ENCODE peak calls at places on chromosomes 11 and 22, in ten cellular contexts. One of them, this sample, is unnamed.

GRCh38 chr11:71425851-71426250 is 22.3 kb downstream of the DHCR7 start:
- DNase-seq in pancreas: no peak
- DNase-seq in dorsolateral prefrontal cortex: no peak
- DNase-seq in tibial artery: no peak
- DNase-seq in AG10803: no peak
- DNase-seq in choroid plexus epithelial cell: no peak
- DNase-seq in transverse colon: no peak
- DNase-seq in SK-N-SH: no peak
- DNase-seq in IMR-90: no peak
- DNase-seq in A549: no peak
- DNase-seq in this sample: no peak

GRCh38 chr11:46149826-46150225 is 28.6 kb upstream of the PHF21A start:
- DNase-seq in choroid plexus epithelial cell: no peak
- DNase-seq in tibial artery: no peak
- DNase-seq in AG10803: no peak
- DNase-seq in dorsolateral prefrontal cortex: no peak
- DNase-seq in IMR-90: no peak
- DNase-seq in pancreas: no peak
- DNase-seq in transverse colon: no peak
- DNase-seq in SK-N-SH: no peak
- DNase-seq in A549: no peak
- DNase-seq in this sample: no peak

GRCh38 chr11:32852142-32852541 is 22.4 kb downstream of the PRRG4 start:
- DNase-seq in SK-N-SH: no peak
- DNase-seq in transverse colon: peak
- DNase-seq in pancreas: no peak
- DNase-seq in A549: peak
- DNase-seq in dorsolateral prefrontal cortex: no peak
- DNase-seq in AG10803: peak
- DNase-seq in tibial artery: no peak
- DNase-seq in IMR-90: peak
- DNase-seq in choroid plexus epithelial cell: peak
- DNase-seq in this sample: no peak

GRCh38 chr11:102476812-102477211 is 24.2 kb upstream of the TMEM123 start:
- DNase-seq in choroid plexus epithelial cell: peak
- DNase-seq in IMR-90: peak
- DNase-seq in dorsolateral prefrontal cortex: no peak
- DNase-seq in SK-N-SH: no peak
- DNase-seq in A549: no peak
- DNase-seq in pancreas: peak
- DNase-seq in AG10803: no peak
- DNase-seq in tibial artery: no peak
- DNase-seq in transverse colon: peak
- DNase-seq in this sample: peak

GRCh38 chr11:117720061-117720511 is 76.9 kb downstream of the DSCAML1 start:
- DNase-seq in SK-N-SH: no peak
- DNase-seq in tibial artery: peak
- DNase-seq in choroid plexus epithelial cell: no peak
- DNase-seq in dorsolateral prefrontal cortex: no peak
- DNase-seq in transverse colon: no peak
- DNase-seq in IMR-90: no peak
- DNase-seq in AG10803: no peak
- DNase-seq in A549: no peak
- DNase-seq in pancreas: no peak
- DNase-seq in this sample: no peak

GRCh38 chr11:125166347-125166841 is 1.8 kb downstream of the PKNOX2 start:
- DNase-seq in AG10803: no peak
- DNase-seq in IMR-90: no peak
- DNase-seq in transverse colon: no peak
- DNase-seq in SK-N-SH: peak
- DNase-seq in pancreas: peak
- DNase-seq in tibial artery: peak
- DNase-seq in dorsolateral prefrontal cortex: no peak
- DNase-seq in A549: no peak
- DNase-seq in choroid plexus epithelial cell: peak
- DNase-seq in this sample: no peak

GRCh38 chr11:702731-703461 is 3.1 kb upstream of the EPS8L2 start:
- DNase-seq in IMR-90: no peak
- DNase-seq in dorsolateral prefrontal cortex: no peak
- DNase-seq in SK-N-SH: no peak
- DNase-seq in transverse colon: peak
- DNase-seq in A549: no peak
- DNase-seq in pancreas: peak
- DNase-seq in choroid plexus epithelial cell: no peak
- DNase-seq in AG10803: no peak
- DNase-seq in tibial artery: peak
- DNase-seq in this sample: peak

GRCh38 chr22:39252461-39253391 is 7.9 kb upstream of the PDGFB start:
- DNase-seq in IMR-90: peak
- DNase-seq in dorsolateral prefrontal cortex: no peak
- DNase-seq in choroid plexus epithelial cell: no peak
- DNase-seq in AG10803: no peak
- DNase-seq in tibial artery: no peak
- DNase-seq in A549: no peak
- DNase-seq in transverse colon: no peak
- DNase-seq in pancreas: no peak
- DNase-seq in SK-N-SH: no peak
- DNase-seq in this sample: no peak

GRCh38 chr22:43848366-43849171 is 13.7 kb downstream of the SULT4A1 start:
- DNase-seq in SK-N-SH: peak
- DNase-seq in AG10803: peak
- DNase-seq in transverse colon: no peak
- DNase-seq in choroid plexus epithelial cell: peak
- DNase-seq in tibial artery: peak
- DNase-seq in A549: peak
- DNase-seq in dorsolateral prefrontal cortex: peak
- DNase-seq in IMR-90: peak
- DNase-seq in pancreas: peak
- DNase-seq in this sample: no peak

GRCh38 chr11:126161146-126161458 is 50.3 kb downstream of the RPUSD4 start:
- DNase-seq in AG10803: no peak
- DNase-seq in SK-N-SH: peak
- DNase-seq in tibial artery: no peak
- DNase-seq in pancreas: no peak
- DNase-seq in A549: no peak
- DNase-seq in choroid plexus epithelial cell: no peak
- DNase-seq in transverse colon: no peak
- DNase-seq in IMR-90: no peak
- DNase-seq in dorsolateral prefrontal cortex: no peak
- DNase-seq in this sample: no peak

GRCh38 chr11:108906329-108906728 is 241.5 kb downstream of the DDX10 start:
- DNase-seq in pancreas: no peak
- DNase-seq in tibial artery: no peak
- DNase-seq in choroid plexus epithelial cell: peak
- DNase-seq in dorsolateral prefrontal cortex: no peak
- DNase-seq in A549: peak
- DNase-seq in AG10803: peak
- DNase-seq in SK-N-SH: peak
- DNase-seq in transverse colon: no peak
- DNase-seq in IMR-90: peak
- DNase-seq in this sample: no peak

GRCh38 chr11:217704-218103 is 10.2 kb downstream of the RIC8A start:
- DNase-seq in choroid plexus epithelial cell: no peak
- DNase-seq in dorsolateral prefrontal cortex: no peak
- DNase-seq in A549: no peak
- DNase-seq in transverse colon: no peak
- DNase-seq in pancreas: no peak
- DNase-seq in SK-N-SH: no peak
- DNase-seq in tibial artery: no peak
- DNase-seq in IMR-90: no peak
- DNase-seq in AG10803: no peak
- DNase-seq in this sample: no peak

GRCh38 chr22:40898850-40899357 is 37.0 kb upstream of the DNAJB7 start:
- DNase-seq in transverse colon: no peak
- DNase-seq in AG10803: peak
- DNase-seq in pancreas: no peak
- DNase-seq in A549: peak
- DNase-seq in SK-N-SH: peak
- DNase-seq in IMR-90: peak
- DNase-seq in tibial artery: no peak
- DNase-seq in choroid plexus epithelial cell: peak
- DNase-seq in dorsolateral prefrontal cortex: no peak
- DNase-seq in this sample: no peak
- TF ChIP-seq CTCF in transverse colon: peak
- TF ChIP-seq CTCF in AG10803: peak
- TF ChIP-seq CTCF in pancreas: no peak
- TF ChIP-seq CTCF in A549: peak
- TF ChIP-seq CTCF in SK-N-SH: peak
- TF ChIP-seq CTCF in IMR-90: peak
- TF ChIP-seq CTCF in tibial artery: peak
- TF ChIP-seq CTCF in choroid plexus epithelial cell: peak
- TF ChIP-seq CTCF in dorsolateral prefrontal cortex: peak
- TF ChIP-seq CTCF in this sample: no peak

DNA sequence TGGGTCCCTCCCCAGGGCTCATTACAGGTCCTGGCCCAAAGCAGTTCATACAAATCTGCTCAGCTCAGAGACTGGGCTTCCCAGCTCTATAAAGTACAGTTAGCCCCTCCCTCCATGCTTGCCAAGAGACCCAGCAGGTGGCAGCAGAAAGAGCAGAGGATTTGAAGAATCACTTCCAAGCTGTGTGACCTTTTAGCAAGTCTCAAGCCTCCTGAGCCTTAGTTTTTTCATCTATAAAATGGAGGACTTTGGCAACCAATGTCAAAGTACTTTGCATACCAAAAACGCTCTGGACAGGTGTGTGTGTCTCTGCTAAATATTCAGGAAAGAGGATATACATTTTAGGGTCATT is 26.6 kb downstream of the RELT start:
- DNase-seq in IMR-90: no peak
- DNase-seq in pancreas: no peak
- DNase-seq in AG10803: no peak
- DNase-seq in SK-N-SH: no peak
- DNase-seq in dorsolateral prefrontal cortex: peak
- DNase-seq in transverse colon: no peak
- DNase-seq in choroid plexus epithelial cell: peak
- DNase-seq in A549: no peak
- DNase-seq in tibial artery: no peak
- DNase-seq in this sample: no peak
- TF ChIP-seq CTCF in IMR-90: peak
- TF ChIP-seq CTCF in pancreas: no peak
- TF ChIP-seq CTCF in AG10803: peak
- TF ChIP-seq CTCF in SK-N-SH: peak
- TF ChIP-seq CTCF in dorsolateral prefrontal cortex: peak
- TF ChIP-seq CTCF in transverse colon: no peak
- TF ChIP-seq CTCF in choroid plexus epithelial cell: peak
- TF ChIP-seq CTCF in A549: peak
- TF ChIP-seq CTCF in tibial artery: no peak
- TF ChIP-seq CTCF in this sample: no peak

DNA sequence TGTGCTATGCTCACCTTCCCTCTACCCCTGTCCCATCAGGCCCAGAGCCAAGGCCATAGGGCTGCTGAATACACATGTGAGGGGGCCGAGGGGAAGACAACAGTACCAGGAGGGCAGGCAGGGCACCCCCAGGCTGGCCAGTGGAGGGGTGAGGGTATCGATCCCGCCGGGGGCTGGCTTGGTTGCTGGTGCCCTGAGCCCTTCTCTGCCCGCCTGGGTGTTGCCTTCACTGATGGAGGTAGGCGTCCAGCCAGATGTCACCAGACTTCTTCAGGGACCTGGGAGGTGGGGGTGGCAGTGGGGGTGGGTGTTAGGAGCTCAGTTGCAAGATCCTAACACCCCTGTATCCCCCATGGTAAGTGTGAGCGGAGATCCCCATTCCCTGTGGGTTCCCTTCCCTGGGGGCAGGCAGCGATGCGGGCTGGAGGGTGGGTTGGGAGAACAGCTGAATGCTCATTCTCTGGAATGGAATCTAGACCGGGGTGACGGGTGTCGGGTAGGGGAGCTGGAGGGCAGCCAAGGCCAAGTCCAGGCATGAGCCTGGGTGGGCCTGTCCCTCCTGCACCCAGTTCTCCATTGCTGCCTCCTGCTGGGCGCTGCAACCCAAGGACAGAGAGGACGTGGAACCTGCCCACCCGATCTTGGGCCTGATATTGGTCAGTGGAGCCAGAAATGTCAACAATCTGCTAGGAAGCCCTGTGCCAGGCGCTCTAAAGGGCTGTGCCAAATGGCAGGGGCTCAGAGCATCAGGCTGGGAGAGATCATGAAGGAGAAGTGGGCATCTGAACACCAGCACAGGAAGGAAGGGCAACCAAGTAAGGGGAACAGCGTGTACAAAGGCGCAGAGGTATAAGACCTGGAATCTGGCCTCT is 17.5 kb downstream of the FADS3 start:
- DNase-seq in pancreas: no peak
- DNase-seq in A549: no peak
- DNase-seq in AG10803: no peak
- DNase-seq in dorsolateral prefrontal cortex: no peak
- DNase-seq in SK-N-SH: no peak
- DNase-seq in IMR-90: no peak
- DNase-seq in choroid plexus epithelial cell: no peak
- DNase-seq in transverse colon: no peak
- DNase-seq in tibial artery: no peak
- DNase-seq in this sample: no peak
- TF ChIP-seq CTCF in pancreas: no peak
- TF ChIP-seq CTCF in A549: no peak
- TF ChIP-seq CTCF in AG10803: no peak
- TF ChIP-seq CTCF in dorsolateral prefrontal cortex: no peak
- TF ChIP-seq CTCF in SK-N-SH: no peak
- TF ChIP-seq CTCF in IMR-90: no peak
- TF ChIP-seq CTCF in choroid plexus epithelial cell: no peak
- TF ChIP-seq CTCF in transverse colon: no peak
- TF ChIP-seq CTCF in tibial artery: no peak
- TF ChIP-seq CTCF in this sample: no peak

GRCh38 chr22:19630614-19631013 is 83.7 kb upstream of the SEPTIN5 start:
- DNase-seq in IMR-90: no peak
- DNase-seq in SK-N-SH: peak
- DNase-seq in AG10803: no peak
- DNase-seq in tibial artery: no peak
- DNase-seq in transverse colon: no peak
- DNase-seq in choroid plexus epithelial cell: no peak
- DNase-seq in dorsolateral prefrontal cortex: no peak
- DNase-seq in A549: no peak
- DNase-seq in pancreas: no peak
- DNase-seq in this sample: no peak

GRCh38 chr22:19634206-19634536 is 80.1 kb upstream of the SEPTIN5 start:
- DNase-seq in IMR-90: no peak
- DNase-seq in A549: no peak
- DNase-seq in choroid plexus epithelial cell: no peak
- DNase-seq in tibial artery: peak
- DNase-seq in pancreas: no peak
- DNase-seq in AG10803: no peak
- DNase-seq in dorsolateral prefrontal cortex: no peak
- DNase-seq in transverse colon: no peak
- DNase-seq in SK-N-SH: peak
- DNase-seq in this sample: no peak

GRCh38 chr22:19629720-19630419 is 84.4 kb upstream of the SEPTIN5 start:
- DNase-seq in SK-N-SH: peak
- DNase-seq in dorsolateral prefrontal cortex: peak
- DNase-seq in tibial artery: peak
- DNase-seq in pancreas: peak
- DNase-seq in choroid plexus epithelial cell: peak
- DNase-seq in IMR-90: peak
- DNase-seq in transverse colon: peak
- DNase-seq in AG10803: peak
- DNase-seq in A549: peak
- DNase-seq in this sample: peak

GRCh38 chr22:19632671-19633148 is 81.6 kb upstream of the SEPTIN5 start:
- DNase-seq in SK-N-SH: peak
- DNase-seq in tibial artery: peak
- DNase-seq in A549: no peak
- DNase-seq in choroid plexus epithelial cell: no peak
- DNase-seq in dorsolateral prefrontal cortex: no peak
- DNase-seq in transverse colon: no peak
- DNase-seq in pancreas: no peak
- DNase-seq in IMR-90: no peak
- DNase-seq in AG10803: no peak
- DNase-seq in this sample: no peak

GRCh38 chr22:19631899-19632670 is 82.2 kb upstream of the SEPTIN5 start:
- DNase-seq in dorsolateral prefrontal cortex: no peak
- DNase-seq in A549: peak
- DNase-seq in SK-N-SH: peak
- DNase-seq in pancreas: no peak
- DNase-seq in transverse colon: no peak
- DNase-seq in choroid plexus epithelial cell: peak
- DNase-seq in IMR-90: peak
- DNase-seq in tibial artery: peak
- DNase-seq in AG10803: peak
- DNase-seq in this sample: peak
- TF ChIP-seq CTCF in dorsolateral prefrontal cortex: peak
- TF ChIP-seq CTCF in A549: peak
- TF ChIP-seq CTCF in SK-N-SH: peak
- TF ChIP-seq CTCF in pancreas: no peak
- TF ChIP-seq CTCF in transverse colon: peak
- TF ChIP-seq CTCF in choroid plexus epithelial cell: peak
- TF ChIP-seq CTCF in IMR-90: peak
- TF ChIP-seq CTCF in tibial artery: peak
- TF ChIP-seq CTCF in AG10803: peak
- TF ChIP-seq CTCF in this sample: peak